ENCODE peak calls at places on chromosomes 1 and 21, in eight cellular contexts. E, B, S, N, C, I, M and T are unnamed samples. For H3K9me3, the result is how much of the 10 kb centered on the place peaks cover.

GRCh38 chr21:45277101-45278045 is 10.3 kb downstream of the POFUT2 start:
- DNase-seq in B (no peak), E (no peak), I (no peak), C (no peak), S (no peak), N (no peak), M (peak), T (peak)

GRCh38 chr1:184299076-184299790 is 87.6 kb upstream of the C1orf21 start:
- DNase-seq in M (no peak), I (no peak), S (peak), N (no peak), C (peak), E (no peak), B (no peak), T (no peak)

GRCh38 chr1:116297495-116298212 is 75.4 kb upstream of the ATP1A1 start:
- DNase-seq in I (no peak), B (no peak), E (no peak), S (no peak), N (no peak), C (no peak), M (no peak), T (no peak)

GRCh38 chr1:38860464-38860816 is 868 bp upstream of the RRAGC start:
- DNase-seq in M (no peak), C (peak), S (no peak), E (peak), N (no peak), I (no peak), B (peak), T (no peak)

GRCh38 chr1:206608108-206608698 is 4.1 kb downstream of the EIF2D start:
- DNase-seq in N (peak), E (peak), I (peak), M (peak), C (peak), B (peak), S (peak), T (no peak)

GRCh38 chr1:210723646-210724045 is 394.9 kb downstream of the HHAT start:
- DNase-seq in I (no peak), B (no peak), M (no peak), S (no peak), E (peak), N (no peak), C (no peak), T (no peak)

GRCh38 chr1:162389971-162390370 is 8.4 kb downstream of the C1orf226 start:
- DNase-seq in S (no peak), N (no peak), E (no peak), C (no peak), I (no peak), M (no peak), B (no peak), T (no peak)

GRCh38 chr1:21916447-21917240 is 20.5 kb downstream of the HSPG2 start:
- DNase-seq in M (no peak), I (no peak), C (no peak), N (no peak), S (no peak), B (no peak), E (no peak), T (no peak)

GRCh38 chr1:116514708-116515525 is 55.9 kb downstream of the CD58 start:
- DNase-seq in M (no peak), B (no peak), N (peak), I (peak), E (no peak), S (peak), C (no peak), T (no peak)

GRCh38 chr1:91549041-91549735 is 48.5 kb downstream of the CDC7 start:
- DNase-seq in B (no peak), E (no peak), N (peak), S (no peak), C (no peak), M (no peak), I (no peak), T (no peak)

GRCh38 chr21:29189358-29189757 is 58.9 kb downstream of the MAP3K7CL start:
- DNase-seq in B (no peak), I (no peak), E (no peak), N (no peak), S (no peak), C (no peak), M (no peak), T (no peak)

GRCh38 chr1:62981434-62981833 is 197.5 kb downstream of the ATG4C start:
- DNase-seq in I (no peak), B (no peak), C (no peak), N (no peak), M (no peak), E (no peak), S (no peak), T (no peak)

GRCh38 chr1:216453777-216454176 is 30.5 kb upstream of the USH2A start:
- DNase-seq in I (no peak), C (no peak), S (no peak), M (no peak), N (no peak), E (no peak), B (no peak), T (no peak)

GRCh38 chr1:96362623-96363022 is 359.0 kb upstream of the PTBP2 start:
- DNase-seq in N (no peak), S (peak), E (peak), C (peak), B (no peak), I (no peak), M (no peak), T (no peak)

GRCh38 chr1:182315157-182315556 is 76.4 kb downstream of the GLUL start:
- DNase-seq in E (no peak), I (no peak), S (no peak), N (no peak), M (no peak), C (no peak), B (peak), T (no peak)

GRCh38 chr1:191757003-191757402 is 401.3 kb upstream of the RGS18 start:
- DNase-seq in B (no peak), C (peak), I (no peak), M (no peak), S (no peak), E (no peak), N (no peak), T (no peak)

GRCh38 chr1:164519426-164519825 is 39.6 kb upstream of the PBX1 start:
- DNase-seq in N (no peak), M (no peak), C (no peak), B (no peak), S (no peak), E (no peak), I (no peak), T (no peak)

GRCh38 chr1:174433451-174433850 is 14.3 kb upstream of the GPR52 start:
- DNase-seq in E (no peak), S (peak), I (no peak), C (peak), N (no peak), B (no peak), M (no peak), T (no peak)

GRCh38 chr21:42309753-42310213 is 5.4 kb downstream of the TFF3 start:
- DNase-seq in I (peak), N (peak), M (peak), B (peak), E (no peak), C (peak), S (no peak), T (peak)

GRCh38 chr1:99648107-99648506 is 2.2 kb downstream of the PALMD start:
- DNase-seq in I (no peak), S (peak), M (peak), E (peak), C (no peak), B (no peak), N (no peak), T (peak)

GRCh38 chr21:14862794-14863720 is 201.7 kb downstream of the NRIP1 start:
- DNase-seq in S (no peak), E (peak), C (peak), B (peak), M (no peak), I (peak), N (peak), T (no peak)

GRCh38 chr1:174998569-174999215 is 1.1 kb upstream of the CACYBP start:
- DNase-seq in B (peak), I (peak), S (peak), E (peak), M (peak), N (peak), C (peak), T (peak)

GRCh38 chr1:54487571-54488050 is 60.4 kb upstream of the ACOT11 start:
- DNase-seq in B (peak), C (no peak), S (no peak), N (no peak), E (no peak), M (peak), I (no peak), T (no peak)

GRCh38 chr1:2312196-2312588 is 79.2 kb downstream of the MORN1 start:
- DNase-seq in B (no peak), I (no peak), N (no peak), M (no peak), E (no peak), C (no peak), S (no peak), T (no peak)

GRCh38 chr1:60425528-60425927 is 352.0 kb upstream of the C1orf87 start:
- DNase-seq in M (peak), N (no peak), I (no peak), B (peak), C (peak), E (peak), S (no peak), T (no peak)

GRCh38 chr1:37629726-37630425 is 4.8 kb downstream of the RSPO1 start:
- DNase-seq in N (no peak), M (no peak), B (no peak), C (no peak), E (no peak), I (no peak), S (no peak), T (no peak)

GRCh38 chr1:112778136-112778535 is 63.0 kb upstream of the PPM1J start:
- DNase-seq in I (no peak), N (no peak), S (peak), E (no peak), M (no peak), B (no peak), C (no peak), T (no peak)
- H3K9ac ChIP-seq in I (no peak), N (no peak), S (no peak), E (no peak), M (no peak), B (no peak), C (no peak), T (no peak)

DNA sequence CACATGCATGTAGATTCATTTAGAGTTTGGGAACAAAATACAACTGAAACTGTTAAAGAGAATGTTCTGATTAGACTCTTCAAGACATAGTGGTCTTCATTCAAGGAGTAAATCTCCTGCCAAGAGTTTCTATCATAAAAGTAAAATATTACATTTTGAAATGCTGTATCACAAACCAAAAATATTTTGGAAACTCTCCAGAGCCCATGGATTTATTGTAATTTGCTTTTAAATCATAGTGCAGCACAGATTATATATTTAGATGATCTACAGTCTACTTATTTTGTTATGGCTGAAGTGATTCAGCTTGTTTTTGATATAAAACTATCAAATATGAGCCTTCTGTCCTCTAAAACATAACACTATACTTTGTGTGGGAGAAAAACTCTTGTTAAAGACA is 105.3 kb downstream of the DISP1 start:
- DNase-seq in E (no peak), C (peak), I (no peak), S (no peak), B (no peak), M (no peak), N (no peak), T (no peak)
- H3K9me3 ChIP-seq in E (under half), C (under half), I (under half), S (under half), B (under half), M (under half), N (under half), T (under half)

GRCh38 chr1:15038232-15039016 is 115.1 kb upstream of the TMEM51 start:
- DNase-seq in I (peak), N (peak), E (peak), B (peak), C (peak), S (peak), M (peak), T (no peak)
- TF ChIP-seq CTCF in I (peak), N (peak), E (peak), B (peak), C (peak), S (peak), M (peak), T (no peak)

GRCh38 chr1:23116216-23116836 is 52.3 kb downstream of the LUZP1 start:
- DNase-seq in C (no peak), N (no peak), E (peak), B (no peak), S (no peak), I (no peak), M (no peak), T (no peak)

GRCh38 chr1:23118407-23118806 is 50.2 kb downstream of the LUZP1 start:
- DNase-seq in N (no peak), E (no peak), I (no peak), M (no peak), S (no peak), C (no peak), B (no peak), T (no peak)

GRCh38 chr1:23120383-23120782 is 48.3 kb downstream of the LUZP1 start:
- DNase-seq in C (no peak), B (no peak), I (no peak), S (no peak), M (no peak), N (no peak), E (no peak), T (no peak)

GRCh38 chr1:23116921-23117699 is 51.5 kb downstream of the LUZP1 start:
- DNase-seq in B (no peak), N (no peak), M (no peak), S (no peak), I (no peak), E (no peak), C (no peak), T (no peak)

DNA sequence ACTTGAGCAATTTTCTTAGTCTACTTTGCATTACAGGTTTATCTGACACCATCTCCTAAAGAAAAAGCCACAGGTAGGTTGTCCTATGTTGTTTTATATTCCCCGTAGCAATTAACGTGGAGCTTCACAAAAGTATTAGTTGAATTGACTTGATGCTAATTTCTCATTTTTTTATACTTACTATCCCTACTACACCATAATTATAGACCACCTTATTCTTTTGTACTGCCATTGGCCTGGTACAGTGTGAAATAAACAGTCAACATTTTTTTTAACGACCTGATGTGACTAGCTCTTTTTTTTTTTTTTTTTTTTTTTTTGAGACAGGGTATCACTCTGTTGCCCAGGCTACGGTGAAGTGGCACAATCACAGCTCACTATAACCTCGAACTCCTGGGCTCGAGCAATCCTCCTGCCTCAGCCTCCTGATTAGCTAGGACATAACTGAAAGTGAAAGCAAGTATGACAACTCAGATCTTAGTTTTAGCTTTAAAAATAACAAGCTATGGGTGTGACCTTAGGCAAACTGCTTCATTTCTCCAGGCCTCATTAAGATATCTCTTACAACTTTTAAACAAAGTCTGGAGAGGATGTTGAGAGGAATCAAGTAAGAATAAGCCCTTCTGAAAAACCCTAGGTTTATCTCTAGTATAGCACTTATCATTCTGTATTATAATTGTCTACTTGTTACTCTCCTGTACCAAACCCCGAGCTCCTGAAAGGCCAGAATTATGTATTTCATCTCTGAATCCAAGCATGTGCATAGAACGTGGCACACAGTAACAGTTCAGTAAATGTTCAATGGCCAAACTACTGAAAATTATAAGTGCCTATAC is 49.5 kb downstream of the LUZP1 start:
- DNase-seq in C (peak), I (peak), N (peak), S (no peak), E (no peak), M (no peak), B (no peak), T (no peak)
- H3K9ac ChIP-seq in C (no peak), I (no peak), N (no peak), S (no peak), E (no peak), M (no peak), B (no peak), T (no peak)